ENCODE peak calls at places on chromosomes 12 and 14, in seven cellular contexts. One of them, this sample, is unnamed.
A peak's percentile ranks its signal among the peaks of the same experiment; 100 is the strongest.

GRCh38 chr12:102388469-102388868 is 91.9 kb downstream of the IGF1 start:
- DNase-seq in H7: no peak
- DNase-seq in type B pancreatic cell: no peak
- DNase-seq in GM19239: no peak
- DNase-seq in A549: no peak
- DNase-seq in activated CD4-positive, alpha-beta T cell treated with anti-CD3 and anti-CD28 coated beads, Interleukin-2, amount 10 ng/mL, durations not matched to agents 7 days and 5 days: no peak
- DNase-seq in activated CD8-positive, alpha-beta memory T cell treated with anti-CD3 and anti-CD28 coated beads for 24 hours: no peak
- DNase-seq in this sample: no peak

GRCh38 chr12:113246478-113247122 is 25.3 kb downstream of the TPCN1 start:
- DNase-seq in activated CD8-positive, alpha-beta memory T cell treated with anti-CD3 and anti-CD28 coated beads for 24 hours: no peak
- DNase-seq in type B pancreatic cell: no peak
- DNase-seq in GM19239: no peak
- DNase-seq in activated CD4-positive, alpha-beta T cell treated with anti-CD3 and anti-CD28 coated beads, Interleukin-2, amount 10 ng/mL, durations not matched to agents 7 days and 5 days: no peak
- DNase-seq in A549: no peak
- DNase-seq in H7: peak; percentile 64
- DNase-seq in this sample: no peak

GRCh38 chr14:91570021-91570420 is 59.9 kb upstream of the PPP4R3A start:
- DNase-seq in GM19239: no peak
- DNase-seq in type B pancreatic cell: no peak
- DNase-seq in activated CD8-positive, alpha-beta memory T cell treated with anti-CD3 and anti-CD28 coated beads for 24 hours: no peak
- DNase-seq in activated CD4-positive, alpha-beta T cell treated with anti-CD3 and anti-CD28 coated beads, Interleukin-2, amount 10 ng/mL, durations not matched to agents 7 days and 5 days: no peak
- DNase-seq in H7: peak; percentile 72
- DNase-seq in A549: no peak
- DNase-seq in this sample: no peak

GRCh38 chr14:93006484-93007128 is 83.7 kb downstream of the CHGA start:
- DNase-seq in H7: no peak
- DNase-seq in activated CD4-positive, alpha-beta T cell treated with anti-CD3 and anti-CD28 coated beads, Interleukin-2, amount 10 ng/mL, durations not matched to agents 7 days and 5 days: no peak
- DNase-seq in A549: no peak
- DNase-seq in type B pancreatic cell: no peak
- DNase-seq in activated CD8-positive, alpha-beta memory T cell treated with anti-CD3 and anti-CD28 coated beads for 24 hours: no peak
- DNase-seq in GM19239: no peak
- DNase-seq in this sample: no peak

GRCh38 chr12:118371354-118372282 is 1.1 kb downstream of the TAOK3 start:
- DNase-seq in H7: peak; percentile 71
- DNase-seq in A549: peak; percentile 16
- DNase-seq in GM19239: no peak
- DNase-seq in type B pancreatic cell: no peak
- DNase-seq in activated CD8-positive, alpha-beta memory T cell treated with anti-CD3 and anti-CD28 coated beads for 24 hours: peak; percentile 63
- DNase-seq in activated CD4-positive, alpha-beta T cell treated with anti-CD3 and anti-CD28 coated beads, Interleukin-2, amount 10 ng/mL, durations not matched to agents 7 days and 5 days: no peak
- DNase-seq in this sample: peak; percentile 6

GRCh38 chr12:120358412-120359158 is 10.4 kb downstream of the MSI1 start:
- DNase-seq in H7: peak; percentile 84
- DNase-seq in A549: no peak
- DNase-seq in activated CD4-positive, alpha-beta T cell treated with anti-CD3 and anti-CD28 coated beads, Interleukin-2, amount 10 ng/mL, durations not matched to agents 7 days and 5 days: no peak
- DNase-seq in type B pancreatic cell: no peak
- DNase-seq in GM19239: no peak
- DNase-seq in activated CD8-positive, alpha-beta memory T cell treated with anti-CD3 and anti-CD28 coated beads for 24 hours: no peak
- DNase-seq in this sample: no peak

GRCh38 chr12:12481636-12482035 is 81.0 kb downstream of the DUSP16 start:
- DNase-seq in A549: no peak
- DNase-seq in activated CD8-positive, alpha-beta memory T cell treated with anti-CD3 and anti-CD28 coated beads for 24 hours: no peak
- DNase-seq in H7: no peak
- DNase-seq in GM19239: no peak
- DNase-seq in activated CD4-positive, alpha-beta T cell treated with anti-CD3 and anti-CD28 coated beads, Interleukin-2, amount 10 ng/mL, durations not matched to agents 7 days and 5 days: peak; percentile 34
- DNase-seq in type B pancreatic cell: no peak
- DNase-seq in this sample: no peak

GRCh38 chr14:48726080-48726642 is 860.0 kb downstream of the RPS29 start:
- DNase-seq in GM19239: no peak
- DNase-seq in activated CD4-positive, alpha-beta T cell treated with anti-CD3 and anti-CD28 coated beads, Interleukin-2, amount 10 ng/mL, durations not matched to agents 7 days and 5 days: no peak
- DNase-seq in type B pancreatic cell: no peak
- DNase-seq in A549: no peak
- DNase-seq in H7: no peak
- DNase-seq in activated CD8-positive, alpha-beta memory T cell treated with anti-CD3 and anti-CD28 coated beads for 24 hours: no peak
- DNase-seq in this sample: no peak

GRCh38 chr12:116370004-116370404 is 92.5 kb upstream of the MED13L start:
- DNase-seq in activated CD8-positive, alpha-beta memory T cell treated with anti-CD3 and anti-CD28 coated beads for 24 hours: no peak
- DNase-seq in A549: no peak
- DNase-seq in H7: no peak
- DNase-seq in type B pancreatic cell: no peak
- DNase-seq in GM19239: no peak
- DNase-seq in activated CD4-positive, alpha-beta T cell treated with anti-CD3 and anti-CD28 coated beads, Interleukin-2, amount 10 ng/mL, durations not matched to agents 7 days and 5 days: no peak
- DNase-seq in this sample: no peak

GRCh38 chr12:116662612-116663144 is 75.2 kb downstream of the SPRING1 start:
- DNase-seq in GM19239: no peak
- DNase-seq in type B pancreatic cell: no peak
- DNase-seq in A549: no peak
- DNase-seq in activated CD4-positive, alpha-beta T cell treated with anti-CD3 and anti-CD28 coated beads, Interleukin-2, amount 10 ng/mL, durations not matched to agents 7 days and 5 days: no peak
- DNase-seq in H7: peak; percentile 72
- DNase-seq in activated CD8-positive, alpha-beta memory T cell treated with anti-CD3 and anti-CD28 coated beads for 24 hours: no peak
- DNase-seq in this sample: no peak

GRCh38 chr12:15356831-15357456 is 34.6 kb downstream of the PTPRO start:
- DNase-seq in activated CD8-positive, alpha-beta memory T cell treated with anti-CD3 and anti-CD28 coated beads for 24 hours: no peak
- DNase-seq in H7: no peak
- DNase-seq in A549: no peak
- DNase-seq in activated CD4-positive, alpha-beta T cell treated with anti-CD3 and anti-CD28 coated beads, Interleukin-2, amount 10 ng/mL, durations not matched to agents 7 days and 5 days: no peak
- DNase-seq in GM19239: no peak
- DNase-seq in type B pancreatic cell: no peak
- DNase-seq in this sample: no peak

GRCh38 chr14:102998393-102998792 is 59.0 kb downstream of the CDC42BPB start:
- DNase-seq in type B pancreatic cell: no peak
- DNase-seq in activated CD4-positive, alpha-beta T cell treated with anti-CD3 and anti-CD28 coated beads, Interleukin-2, amount 10 ng/mL, durations not matched to agents 7 days and 5 days: no peak
- DNase-seq in H7: no peak
- DNase-seq in GM19239: no peak
- DNase-seq in activated CD8-positive, alpha-beta memory T cell treated with anti-CD3 and anti-CD28 coated beads for 24 hours: no peak
- DNase-seq in A549: no peak
- DNase-seq in this sample: no peak

GRCh38 chr12:9364224-9365176 is 156.3 kb upstream of the PZP start:
- DNase-seq in H7: peak; percentile 64
- DNase-seq in A549: no peak
- DNase-seq in activated CD4-positive, alpha-beta T cell treated with anti-CD3 and anti-CD28 coated beads, Interleukin-2, amount 10 ng/mL, durations not matched to agents 7 days and 5 days: peak; percentile 35
- DNase-seq in type B pancreatic cell: no peak
- DNase-seq in GM19239: peak; percentile 32
- DNase-seq in activated CD8-positive, alpha-beta memory T cell treated with anti-CD3 and anti-CD28 coated beads for 24 hours: peak; percentile 68
- DNase-seq in this sample: peak; percentile 86

GRCh38 chr12:13841358-13841757 is 140.0 kb downstream of the GRIN2B start:
- DNase-seq in activated CD8-positive, alpha-beta memory T cell treated with anti-CD3 and anti-CD28 coated beads for 24 hours: no peak
- DNase-seq in type B pancreatic cell: no peak
- DNase-seq in activated CD4-positive, alpha-beta T cell treated with anti-CD3 and anti-CD28 coated beads, Interleukin-2, amount 10 ng/mL, durations not matched to agents 7 days and 5 days: no peak
- DNase-seq in H7: no peak
- DNase-seq in GM19239: no peak
- DNase-seq in A549: no peak
- DNase-seq in this sample: no peak